ENCODE peak calls at places on chromosomes 13 and 19, in five cellular contexts. R is WTC11, E is GM12878, S is HepG2, D is K562. N is an unnamed sample.

GRCh38 chr13:41506312-41506711 is 49.0 kb downstream of the RGCC start:
- DNase-seq in R (no peak), E (no peak), S (no peak), D (no peak), N (no peak)

GRCh38 chr19:28535352-28535775 is 677.6 kb downstream of the UQCRFS1 start:
- DNase-seq in R (no peak), E (no peak), S (no peak), D (peak; percentile 79), N (no peak)

GRCh38 chr19:15926484-15926883 is 7.8 kb downstream of the CYP4F11 start:
- DNase-seq in R (no peak), E (no peak), S (no peak), D (no peak), N (no peak)

GRCh38 chr19:18290250-18291018 is 9.0 kb upstream of the JUND start:
- DNase-seq in R (no peak), E (peak; percentile 79), S (no peak), D (peak; percentile 37), N (no peak)

GRCh38 chr13:27271572-27272096 is 1.0 kb downstream of the RASL11A start:
- DNase-seq in R (no peak), E (no peak), S (no peak), D (no peak), N (no peak)

GRCh38 chr19:33580645-33581037 is 41.1 kb upstream of the CHST8 start:
- DNase-seq in R (no peak), E (no peak), S (no peak), D (no peak), N (no peak)

GRCh38 chr19:7690779-7691258 is 10.2 kb downstream of the TRAPPC5 start:
- DNase-seq in R (no peak), E (peak; percentile 68), S (no peak), D (no peak), N (no peak)

GRCh38 chr13:72556945-72557344 is 170.5 kb downstream of the MZT1 start:
- DNase-seq in R (no peak), E (no peak), S (no peak), D (no peak), N (no peak)

GRCh38 chr13:76455960-76456359 is 430.2 kb downstream of the KCTD12 start:
- DNase-seq in R (no peak), E (no peak), S (no peak), D (no peak), N (no peak)

GRCh38 chr19:8552810-8553209 is 24.4 kb downstream of the MYO1F start:
- DNase-seq in R (peak; percentile 52), E (no peak), S (peak; percentile 58), D (peak; percentile 71), N (peak; percentile 55)

GRCh38 chr19:42553292-42554045 is 25.2 kb upstream of the CEACAM1 start:
- DNase-seq in R (no peak), E (no peak), S (peak; percentile 40), D (no peak), N (no peak)

DNA sequence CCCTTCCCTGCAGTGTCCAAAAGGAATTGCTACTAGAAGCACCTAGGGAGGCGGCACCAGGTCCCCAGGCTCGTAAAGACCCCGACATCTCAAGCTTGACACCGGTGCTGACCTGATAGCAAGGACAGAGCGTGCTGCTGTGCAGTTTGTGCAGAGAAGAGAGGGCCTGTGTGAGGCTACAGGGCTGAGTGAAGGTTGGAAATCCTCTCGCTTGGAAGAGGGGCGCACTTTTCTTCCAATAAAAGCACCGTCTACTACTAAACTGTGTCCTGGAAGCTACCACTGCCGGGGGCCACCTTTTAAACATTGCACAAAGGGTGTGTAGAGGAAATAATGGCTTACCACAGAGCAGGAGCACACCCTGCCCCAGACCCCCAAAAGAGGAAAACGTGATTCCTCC is 11.0 kb downstream of the TMEM272 start:
- DNase-seq in R (no peak), E (no peak), S (no peak), D (no peak), N (no peak)
- TF ChIP-seq ATF2 in R (no peak), E (no peak), S (no peak), D (no peak), N (no peak)

DNA sequence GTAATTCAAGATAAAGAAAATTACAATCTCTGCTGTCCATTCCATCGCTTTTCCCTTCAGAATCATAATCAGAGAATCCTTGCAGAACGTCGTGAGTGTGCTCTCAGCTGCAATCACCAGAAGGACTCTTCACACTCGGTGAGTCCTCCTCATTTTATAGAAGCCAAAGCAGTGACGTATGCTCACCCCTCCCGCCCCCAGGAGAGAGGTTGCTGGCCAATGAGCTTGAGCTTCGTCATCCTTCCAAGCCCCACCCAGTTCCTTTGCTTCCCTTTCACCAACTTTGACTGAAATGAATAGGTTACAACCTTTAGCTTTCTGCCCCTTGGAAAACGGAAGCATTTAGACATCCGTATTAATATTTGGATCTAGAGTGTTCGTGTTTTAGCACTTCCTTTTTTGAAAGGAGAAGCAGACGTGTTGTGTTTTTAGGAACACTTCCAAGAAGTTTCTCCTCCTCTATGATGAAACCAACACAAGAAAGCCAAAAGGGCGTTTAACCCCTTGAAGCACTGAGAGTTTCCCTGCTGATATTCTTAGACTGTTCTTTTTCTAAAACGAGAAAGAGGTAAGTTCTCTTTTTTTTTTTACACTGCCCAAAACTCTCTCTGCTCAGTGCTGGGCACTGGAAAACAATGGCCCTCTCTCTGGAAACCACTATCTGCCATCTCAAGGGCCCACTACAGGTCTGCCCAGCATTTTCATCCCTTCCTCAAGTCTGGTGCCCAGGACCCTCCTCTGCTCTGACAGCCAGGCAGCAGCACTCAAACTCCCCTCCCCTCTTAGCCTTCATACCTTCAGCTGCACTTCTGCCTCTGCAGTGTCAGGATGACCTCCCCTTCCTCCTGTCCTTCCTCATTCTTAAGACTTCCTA is 44.3 kb upstream of the CEACAM21 start:
- DNase-seq in R (no peak), E (no peak), S (no peak), D (peak; percentile 75), N (no peak)
- TF ChIP-seq ATF2 in R (no peak), E (no peak), S (no peak), D (no peak), N (no peak)

DNA sequence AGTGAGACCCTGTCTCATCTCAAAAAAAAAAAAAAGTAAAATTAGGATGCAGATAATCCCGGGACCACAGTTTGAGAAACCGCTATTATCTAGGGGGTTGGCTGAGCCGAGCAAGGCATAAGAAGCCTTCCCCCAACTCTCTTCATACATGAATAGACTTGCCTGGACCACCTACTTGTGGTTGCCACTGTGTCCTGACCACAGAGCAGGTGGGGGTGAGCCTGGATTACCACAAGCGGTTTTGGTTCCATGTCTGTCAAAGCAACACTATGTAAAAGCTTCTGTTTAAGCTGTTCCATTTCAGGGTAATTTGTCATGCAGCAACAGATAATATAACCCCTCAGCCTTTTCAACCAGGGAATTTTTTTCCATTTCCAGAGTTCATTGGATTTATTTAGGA is 3.3 kb upstream of the NAPA start:
- DNase-seq in R (no peak), E (peak; percentile 90), S (no peak), D (no peak), N (no peak)
- TF ChIP-seq ATF2 in R (no peak), E (peak; percentile 79), S (no peak), D (no peak), N (no peak)

DNA sequence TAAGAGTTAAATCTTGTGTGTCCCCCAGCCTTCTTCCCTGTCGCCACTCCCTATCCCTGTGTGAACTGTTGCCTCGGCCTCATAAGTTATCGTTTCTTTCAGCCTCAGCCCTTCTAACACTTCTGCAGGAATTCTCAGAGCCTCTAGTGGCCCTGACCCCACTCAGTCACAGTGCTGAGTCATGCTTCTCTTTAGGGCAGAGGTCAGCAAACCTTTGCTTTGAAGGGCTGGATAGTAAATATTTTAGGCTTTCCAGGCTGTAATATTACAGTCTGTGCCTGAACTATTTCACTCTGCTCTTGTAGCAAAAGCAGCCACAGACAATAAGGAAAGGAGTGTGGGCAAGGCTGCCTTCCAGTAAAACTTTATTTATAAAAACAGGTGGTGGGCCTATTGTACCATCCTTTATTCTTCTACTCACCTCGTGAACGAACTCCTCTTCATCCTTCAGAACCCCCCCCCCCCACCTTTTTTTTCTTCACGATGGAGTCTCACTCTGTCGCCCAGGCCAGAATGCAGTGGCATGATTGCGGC is 22.1 kb downstream of the MYO9B start:
- DNase-seq in R (no peak), E (no peak), S (peak; percentile 86), D (peak; percentile 75), N (no peak)
- TF ChIP-seq ATF2 in R (no peak), E (no peak), S (peak; percentile 60), D (no peak), N (no peak)

DNA sequence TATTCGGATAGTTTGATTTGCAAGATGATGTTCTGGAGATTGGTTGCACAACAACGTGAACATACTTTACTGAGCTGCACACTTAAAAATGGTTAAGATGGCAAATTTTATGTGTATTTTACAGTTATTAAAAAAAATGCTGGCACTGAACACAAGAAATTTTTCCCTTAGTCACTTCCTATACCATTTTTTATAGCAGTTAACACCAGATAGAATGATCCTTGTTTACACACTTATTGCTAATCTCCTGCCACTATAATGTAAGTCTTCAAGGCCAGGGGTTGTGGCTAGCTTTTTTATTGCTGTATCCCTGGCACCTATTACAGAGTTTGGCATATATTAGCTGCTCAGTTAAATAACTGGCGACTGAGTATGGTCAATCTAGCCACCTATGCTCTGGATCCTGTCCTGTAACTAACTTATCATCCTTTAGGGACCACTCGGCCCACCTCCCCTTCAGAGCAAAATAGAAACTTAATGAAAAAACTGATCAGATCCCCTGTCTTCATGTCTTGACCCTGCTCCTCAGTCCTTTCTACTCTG is 2.0 kb upstream of the EBPL start:
- DNase-seq in R (no peak), E (no peak), S (no peak), D (no peak), N (no peak)
- TF ChIP-seq ATF2 in R (no peak), E (no peak), S (no peak), D (no peak), N (no peak)

DNA sequence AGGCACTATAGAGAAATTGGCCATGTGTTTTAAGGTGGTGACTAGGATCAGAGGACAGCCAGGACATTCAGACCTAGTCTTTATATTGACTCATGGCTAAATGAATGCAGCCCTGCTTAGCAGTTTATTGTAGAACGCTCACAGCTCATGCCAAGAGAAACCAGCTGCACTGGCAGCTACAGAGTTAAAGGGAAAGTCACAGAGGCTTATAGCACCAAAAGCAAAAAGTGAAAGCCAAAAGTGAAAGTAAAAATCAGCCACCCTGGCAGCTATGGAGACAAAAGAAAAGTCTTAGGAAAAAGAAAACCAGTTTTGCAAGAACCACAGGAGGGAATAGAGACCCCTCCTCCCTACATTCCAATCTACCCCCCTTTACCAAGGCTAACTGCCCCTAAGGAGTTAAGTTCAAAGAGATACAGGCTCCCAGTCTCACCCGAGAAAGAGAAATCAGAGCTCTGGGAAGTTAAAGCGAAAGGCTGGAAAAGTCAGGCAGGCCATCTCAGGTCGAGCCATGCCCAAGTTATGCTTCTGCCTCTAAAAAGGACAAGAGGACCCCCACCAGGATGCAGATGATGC is 99.0 kb downstream of the ZNF429 start:
- DNase-seq in R (no peak), E (no peak), S (no peak), D (no peak), N (no peak)
- TF ChIP-seq ATF2 in R (no peak), E (no peak), S (no peak), D (no peak), N (no peak)

GRCh38 chr13:31274345-31274870 is 74.6 kb downstream of the B3GLCT start:
- DNase-seq in R (no peak), E (no peak), S (no peak), D (no peak), N (no peak)
- TF ChIP-seq ATF2 in R (no peak), E (no peak), S (no peak), D (no peak), N (no peak)

GRCh38 chr13:45786293-45786920 is 65.1 kb downstream of the SIAH3 start:
- DNase-seq in R (no peak), E (no peak), S (no peak), D (no peak), N (no peak)
- TF ChIP-seq ATF2 in R (no peak), E (no peak), S (no peak), D (no peak), N (no peak)